ENCODE peak calls at places on chromosomes 3 and 15, in six cellular contexts. One of them, this sample, is unnamed.

GRCh38 chr15:48800811-48801460 is 9.9 kb downstream of the CEP152 start:
- DNase-seq in GM13976: no peak
- DNase-seq in activated CD8-positive, alpha-beta T cell treated with anti-CD3 and anti-CD28 coated beads for 36 hours: no peak
- DNase-seq in NCI-H774: no peak
- DNase-seq in stimulated activated CD4-positive, alpha-beta T cell treated with anti-CD3 and anti-CD28 coated beads, Interleukin-1b, Interleukin-23, amount 100 ng/mL, for 24 hours: no peak
- DNase-seq in transverse colon: no peak
- DNase-seq in this sample: no peak

GRCh38 chr3:48402281-48402732 is 27.6 kb downstream of the PLXNB1 start:
- DNase-seq in GM13976: peak
- DNase-seq in activated CD8-positive, alpha-beta T cell treated with anti-CD3 and anti-CD28 coated beads for 36 hours: peak
- DNase-seq in NCI-H774: no peak
- DNase-seq in stimulated activated CD4-positive, alpha-beta T cell treated with anti-CD3 and anti-CD28 coated beads, Interleukin-1b, Interleukin-23, amount 100 ng/mL, for 24 hours: no peak
- DNase-seq in transverse colon: peak
- DNase-seq in this sample: peak

GRCh38 chr15:79132770-79133169 is 42.2 kb upstream of the RASGRF1 start:
- DNase-seq in transverse colon: no peak
- DNase-seq in NCI-H774: no peak
- DNase-seq in activated CD8-positive, alpha-beta T cell treated with anti-CD3 and anti-CD28 coated beads for 36 hours: no peak
- DNase-seq in GM13976: no peak
- DNase-seq in stimulated activated CD4-positive, alpha-beta T cell treated with anti-CD3 and anti-CD28 coated beads, Interleukin-1b, Interleukin-23, amount 100 ng/mL, for 24 hours: no peak
- DNase-seq in this sample: no peak

GRCh38 chr15:89196994-89197393 is 24.4 kb downstream of the RLBP1 start:
- DNase-seq in NCI-H774: no peak
- DNase-seq in GM13976: no peak
- DNase-seq in stimulated activated CD4-positive, alpha-beta T cell treated with anti-CD3 and anti-CD28 coated beads, Interleukin-1b, Interleukin-23, amount 100 ng/mL, for 24 hours: no peak
- DNase-seq in transverse colon: peak
- DNase-seq in activated CD8-positive, alpha-beta T cell treated with anti-CD3 and anti-CD28 coated beads for 36 hours: peak
- DNase-seq in this sample: no peak

GRCh38 chr15:35696767-35697231 is 150.8 kb upstream of the DPH6 start:
- DNase-seq in NCI-H774: no peak
- DNase-seq in GM13976: no peak
- DNase-seq in transverse colon: no peak
- DNase-seq in activated CD8-positive, alpha-beta T cell treated with anti-CD3 and anti-CD28 coated beads for 36 hours: no peak
- DNase-seq in stimulated activated CD4-positive, alpha-beta T cell treated with anti-CD3 and anti-CD28 coated beads, Interleukin-1b, Interleukin-23, amount 100 ng/mL, for 24 hours: no peak
- DNase-seq in this sample: no peak

GRCh38 chr3:149584236-149584635 is 73.6 kb downstream of the WWTR1 start:
- DNase-seq in stimulated activated CD4-positive, alpha-beta T cell treated with anti-CD3 and anti-CD28 coated beads, Interleukin-1b, Interleukin-23, amount 100 ng/mL, for 24 hours: no peak
- DNase-seq in GM13976: no peak
- DNase-seq in activated CD8-positive, alpha-beta T cell treated with anti-CD3 and anti-CD28 coated beads for 36 hours: no peak
- DNase-seq in NCI-H774: no peak
- DNase-seq in transverse colon: no peak
- DNase-seq in this sample: no peak

GRCh38 chr15:63968700-63969099 is 77.6 kb downstream of the DAPK2 start:
- DNase-seq in stimulated activated CD4-positive, alpha-beta T cell treated with anti-CD3 and anti-CD28 coated beads, Interleukin-1b, Interleukin-23, amount 100 ng/mL, for 24 hours: no peak
- DNase-seq in NCI-H774: peak
- DNase-seq in transverse colon: peak
- DNase-seq in GM13976: no peak
- DNase-seq in activated CD8-positive, alpha-beta T cell treated with anti-CD3 and anti-CD28 coated beads for 36 hours: no peak
- DNase-seq in this sample: no peak

GRCh38 chr3:156735471-156735870 is 61.1 kb downstream of the TIPARP start:
- DNase-seq in transverse colon: no peak
- DNase-seq in NCI-H774: no peak
- DNase-seq in GM13976: no peak
- DNase-seq in activated CD8-positive, alpha-beta T cell treated with anti-CD3 and anti-CD28 coated beads for 36 hours: no peak
- DNase-seq in stimulated activated CD4-positive, alpha-beta T cell treated with anti-CD3 and anti-CD28 coated beads, Interleukin-1b, Interleukin-23, amount 100 ng/mL, for 24 hours: no peak
- DNase-seq in this sample: no peak

GRCh38 chr15:41772720-41773331 is 1.5 kb upstream of the MAPKBP1 start:
- DNase-seq in stimulated activated CD4-positive, alpha-beta T cell treated with anti-CD3 and anti-CD28 coated beads, Interleukin-1b, Interleukin-23, amount 100 ng/mL, for 24 hours: no peak
- DNase-seq in transverse colon: peak
- DNase-seq in NCI-H774: peak
- DNase-seq in GM13976: peak
- DNase-seq in activated CD8-positive, alpha-beta T cell treated with anti-CD3 and anti-CD28 coated beads for 36 hours: peak
- DNase-seq in this sample: no peak

GRCh38 chr3:14528081-14528480 is 12.1 kb downstream of the GRIP2 start:
- DNase-seq in activated CD8-positive, alpha-beta T cell treated with anti-CD3 and anti-CD28 coated beads for 36 hours: no peak
- DNase-seq in NCI-H774: no peak
- DNase-seq in GM13976: no peak
- DNase-seq in stimulated activated CD4-positive, alpha-beta T cell treated with anti-CD3 and anti-CD28 coated beads, Interleukin-1b, Interleukin-23, amount 100 ng/mL, for 24 hours: no peak
- DNase-seq in transverse colon: no peak
- DNase-seq in this sample: no peak

GRCh38 chr3:171108066-171108465 is 81.5 kb upstream of the SLC2A2 start:
- DNase-seq in activated CD8-positive, alpha-beta T cell treated with anti-CD3 and anti-CD28 coated beads for 36 hours: no peak
- DNase-seq in transverse colon: no peak
- DNase-seq in stimulated activated CD4-positive, alpha-beta T cell treated with anti-CD3 and anti-CD28 coated beads, Interleukin-1b, Interleukin-23, amount 100 ng/mL, for 24 hours: no peak
- DNase-seq in NCI-H774: no peak
- DNase-seq in GM13976: no peak
- DNase-seq in this sample: no peak

GRCh38 chr15:100759116-100759515 is 120.5 kb upstream of the ALDH1A3 start:
- DNase-seq in activated CD8-positive, alpha-beta T cell treated with anti-CD3 and anti-CD28 coated beads for 36 hours: no peak
- DNase-seq in GM13976: no peak
- DNase-seq in NCI-H774: no peak
- DNase-seq in transverse colon: no peak
- DNase-seq in stimulated activated CD4-positive, alpha-beta T cell treated with anti-CD3 and anti-CD28 coated beads, Interleukin-1b, Interleukin-23, amount 100 ng/mL, for 24 hours: no peak
- DNase-seq in this sample: no peak

GRCh38 chr15:99712415-99712814 is 20.8 kb downstream of the LYSMD4 start:
- DNase-seq in transverse colon: no peak
- DNase-seq in stimulated activated CD4-positive, alpha-beta T cell treated with anti-CD3 and anti-CD28 coated beads, Interleukin-1b, Interleukin-23, amount 100 ng/mL, for 24 hours: no peak
- DNase-seq in NCI-H774: no peak
- DNase-seq in activated CD8-positive, alpha-beta T cell treated with anti-CD3 and anti-CD28 coated beads for 36 hours: no peak
- DNase-seq in GM13976: no peak
- DNase-seq in this sample: no peak

GRCh38 chr15:37900286-37901221 is 33.9 kb upstream of the TMCO5A start:
- DNase-seq in GM13976: no peak
- DNase-seq in stimulated activated CD4-positive, alpha-beta T cell treated with anti-CD3 and anti-CD28 coated beads, Interleukin-1b, Interleukin-23, amount 100 ng/mL, for 24 hours: no peak
- DNase-seq in activated CD8-positive, alpha-beta T cell treated with anti-CD3 and anti-CD28 coated beads for 36 hours: no peak
- DNase-seq in NCI-H774: no peak
- DNase-seq in transverse colon: no peak
- DNase-seq in this sample: no peak

GRCh38 chr15:38252481-38253311 is at the start of gene SPRED1:
- DNase-seq in GM13976: peak
- DNase-seq in stimulated activated CD4-positive, alpha-beta T cell treated with anti-CD3 and anti-CD28 coated beads, Interleukin-1b, Interleukin-23, amount 100 ng/mL, for 24 hours: peak
- DNase-seq in NCI-H774: peak
- DNase-seq in transverse colon: peak
- DNase-seq in activated CD8-positive, alpha-beta T cell treated with anti-CD3 and anti-CD28 coated beads for 36 hours: peak
- DNase-seq in this sample: peak

GRCh38 chr15:49815937-49816336 is 195.1 kb downstream of the DTWD1 start:
- DNase-seq in activated CD8-positive, alpha-beta T cell treated with anti-CD3 and anti-CD28 coated beads for 36 hours: peak
- DNase-seq in NCI-H774: no peak
- DNase-seq in GM13976: no peak
- DNase-seq in stimulated activated CD4-positive, alpha-beta T cell treated with anti-CD3 and anti-CD28 coated beads, Interleukin-1b, Interleukin-23, amount 100 ng/mL, for 24 hours: no peak
- DNase-seq in transverse colon: no peak
- DNase-seq in this sample: no peak

GRCh38 chr3:132231633-132232032 is 85.6 kb upstream of the ACP3 start:
- DNase-seq in transverse colon: no peak
- DNase-seq in activated CD8-positive, alpha-beta T cell treated with anti-CD3 and anti-CD28 coated beads for 36 hours: no peak
- DNase-seq in GM13976: no peak
- DNase-seq in stimulated activated CD4-positive, alpha-beta T cell treated with anti-CD3 and anti-CD28 coated beads, Interleukin-1b, Interleukin-23, amount 100 ng/mL, for 24 hours: no peak
- DNase-seq in NCI-H774: no peak
- DNase-seq in this sample: no peak

GRCh38 chr3:126529585-126530170 is 5.7 kb downstream of the CHST13 start:
- DNase-seq in NCI-H774: no peak
- DNase-seq in activated CD8-positive, alpha-beta T cell treated with anti-CD3 and anti-CD28 coated beads for 36 hours: no peak
- DNase-seq in transverse colon: no peak
- DNase-seq in GM13976: no peak
- DNase-seq in stimulated activated CD4-positive, alpha-beta T cell treated with anti-CD3 and anti-CD28 coated beads, Interleukin-1b, Interleukin-23, amount 100 ng/mL, for 24 hours: no peak
- DNase-seq in this sample: no peak

GRCh38 chr15:51096976-51097375 is 2.3 kb upstream of the TNFAIP8L3 start:
- DNase-seq in transverse colon: no peak
- DNase-seq in activated CD8-positive, alpha-beta T cell treated with anti-CD3 and anti-CD28 coated beads for 36 hours: no peak
- DNase-seq in GM13976: no peak
- DNase-seq in stimulated activated CD4-positive, alpha-beta T cell treated with anti-CD3 and anti-CD28 coated beads, Interleukin-1b, Interleukin-23, amount 100 ng/mL, for 24 hours: no peak
- DNase-seq in NCI-H774: no peak
- DNase-seq in this sample: no peak

GRCh38 chr15:40238927-40239591 is at the start of gene PAK6:
- DNase-seq in GM13976: peak
- DNase-seq in transverse colon: peak
- DNase-seq in activated CD8-positive, alpha-beta T cell treated with anti-CD3 and anti-CD28 coated beads for 36 hours: peak
- DNase-seq in stimulated activated CD4-positive, alpha-beta T cell treated with anti-CD3 and anti-CD28 coated beads, Interleukin-1b, Interleukin-23, amount 100 ng/mL, for 24 hours: no peak
- DNase-seq in NCI-H774: no peak
- DNase-seq in this sample: no peak

GRCh38 chr3:12816521-12817340 is 20.3 kb downstream of the CAND2 start:
- DNase-seq in NCI-H774: no peak
- DNase-seq in activated CD8-positive, alpha-beta T cell treated with anti-CD3 and anti-CD28 coated beads for 36 hours: no peak
- DNase-seq in transverse colon: no peak
- DNase-seq in GM13976: no peak
- DNase-seq in stimulated activated CD4-positive, alpha-beta T cell treated with anti-CD3 and anti-CD28 coated beads, Interleukin-1b, Interleukin-23, amount 100 ng/mL, for 24 hours: no peak
- DNase-seq in this sample: no peak

GRCh38 chr3:197996855-197997254 is 36.8 kb downstream of the LMLN start:
- DNase-seq in stimulated activated CD4-positive, alpha-beta T cell treated with anti-CD3 and anti-CD28 coated beads, Interleukin-1b, Interleukin-23, amount 100 ng/mL, for 24 hours: no peak
- DNase-seq in NCI-H774: no peak
- DNase-seq in activated CD8-positive, alpha-beta T cell treated with anti-CD3 and anti-CD28 coated beads for 36 hours: no peak
- DNase-seq in GM13976: no peak
- DNase-seq in transverse colon: no peak
- DNase-seq in this sample: no peak

GRCh38 chr3:36764704-36765038 is 318 bp upstream of the DCLK3 start:
- DNase-seq in stimulated activated CD4-positive, alpha-beta T cell treated with anti-CD3 and anti-CD28 coated beads, Interleukin-1b, Interleukin-23, amount 100 ng/mL, for 24 hours: no peak
- DNase-seq in GM13976: no peak
- DNase-seq in activated CD8-positive, alpha-beta T cell treated with anti-CD3 and anti-CD28 coated beads for 36 hours: no peak
- DNase-seq in transverse colon: no peak
- DNase-seq in NCI-H774: no peak
- DNase-seq in this sample: no peak

GRCh38 chr3:72606005-72606800 is 242.0 kb downstream of the SHQ1 start:
- DNase-seq in transverse colon: no peak
- DNase-seq in GM13976: no peak
- DNase-seq in NCI-H774: no peak
- DNase-seq in stimulated activated CD4-positive, alpha-beta T cell treated with anti-CD3 and anti-CD28 coated beads, Interleukin-1b, Interleukin-23, amount 100 ng/mL, for 24 hours: no peak
- DNase-seq in activated CD8-positive, alpha-beta T cell treated with anti-CD3 and anti-CD28 coated beads for 36 hours: no peak
- DNase-seq in this sample: no peak

GRCh38 chr3:139718415-139718814 is 40.6 kb upstream of the NMNAT3 start:
- DNase-seq in GM13976: no peak
- DNase-seq in NCI-H774: no peak
- DNase-seq in stimulated activated CD4-positive, alpha-beta T cell treated with anti-CD3 and anti-CD28 coated beads, Interleukin-1b, Interleukin-23, amount 100 ng/mL, for 24 hours: no peak
- DNase-seq in activated CD8-positive, alpha-beta T cell treated with anti-CD3 and anti-CD28 coated beads for 36 hours: no peak
- DNase-seq in transverse colon: peak
- DNase-seq in this sample: no peak

GRCh38 chr3:170697803-170698350 is 112.0 kb upstream of the SLC7A14 start:
- DNase-seq in GM13976: no peak
- DNase-seq in NCI-H774: peak
- DNase-seq in activated CD8-positive, alpha-beta T cell treated with anti-CD3 and anti-CD28 coated beads for 36 hours: no peak
- DNase-seq in stimulated activated CD4-positive, alpha-beta T cell treated with anti-CD3 and anti-CD28 coated beads, Interleukin-1b, Interleukin-23, amount 100 ng/mL, for 24 hours: no peak
- DNase-seq in transverse colon: no peak
- DNase-seq in this sample: no peak

This sample was measured in mesothelial cell of epicardium.